ENCODE peak calls at places on chromosomes 6 and 20, in five cellular contexts. A is CD4-positive, alpha-beta T cell; K is stimulated activated CD8-positive, alpha-beta memory T cell treated with anti-CD3 and anti-CD28 coated beads, Interleukin-4, amount 100 ng/mL, for 24 hours; R is H7; D is astrocyte. N is an unnamed sample.

GRCh38 chr20:52975024-52975732 is 3.0 kb downstream of the TSHZ2 start:
- DNase-seq in R (no peak), D (peak; percentile 32), K (no peak), A (peak; percentile 33), N (no peak)

GRCh38 chr6:88848870-88849269 is 114.5 kb downstream of the RNGTT start:
- DNase-seq in A (no peak), R (no peak), D (no peak), K (no peak), N (no peak)

GRCh38 chr6:132020138-132020551 is 69.0 kb upstream of the CCN2 start:
- DNase-seq in D (peak; percentile 4), K (no peak), R (no peak), A (no peak), N (peak; percentile 13)

GRCh38 chr6:56297022-56297995 is 49.9 kb upstream of the COL21A1 start:
- DNase-seq in R (no peak), K (no peak), A (no peak), D (no peak), N (no peak)

GRCh38 chr6:27871919-27872633 is 40.1 kb downstream of the OR2B2 start:
- DNase-seq in K (peak; percentile 57), R (peak; percentile 93), D (peak; percentile 93), A (peak; percentile 81), N (peak; percentile 97)

GRCh38 chr6:33317418-33317667 is 201 bp downstream of the ZBTB22 start:
- DNase-seq in K (no peak), D (no peak), A (no peak), R (peak; percentile 97), N (no peak)

GRCh38 chr20:45890077-45890996 is 671 bp downstream of the NEURL2 start:
- DNase-seq in R (peak; percentile 93), A (peak; percentile 42), K (peak; percentile 30), D (peak; percentile 71), N (peak; percentile 78)

GRCh38 chr6:73455865-73456629 is 4.0 kb upstream of the CGAS start:
- DNase-seq in K (no peak), A (no peak), D (no peak), R (no peak), N (peak; percentile 41)

GRCh38 chr6:44572346-44572745 is 184.8 kb downstream of the CDC5L start:
- DNase-seq in K (no peak), A (no peak), R (no peak), D (no peak), N (no peak)

GRCh38 chr6:6685249-6685667 is 96.7 kb downstream of the LY86 start:
- DNase-seq in A (no peak), D (peak; percentile 46), R (no peak), K (no peak), N (no peak)

GRCh38 chr6:24940311-24940917 is 4.7 kb upstream of the RIPOR2 start:
- DNase-seq in D (no peak), R (no peak), A (no peak), K (no peak), N (no peak)

GRCh38 chr6:144215402-144215931 is 65.2 kb downstream of the STX11 start:
- DNase-seq in R (peak; percentile 26), A (peak; percentile 4), D (peak; percentile 10), K (no peak), N (no peak)

GRCh38 chr20:23078351-23078993 is 7.7 kb downstream of the CD93 start:
- DNase-seq in R (no peak), A (no peak), K (no peak), D (peak; percentile 49), N (no peak)

GRCh38 chr20:61806995-61807394 is 258.7 kb downstream of the TAF4 start:
- DNase-seq in D (no peak), A (no peak), R (peak; percentile 55), K (no peak), N (no peak)

GRCh38 chr6:108874470-108875160 is 26.4 kb downstream of the ARMC2 start:
- DNase-seq in A (peak; percentile 13), R (no peak), K (peak; percentile 25), D (no peak), N (peak; percentile 46)

GRCh38 chr6:70221715-70222236 is 81.1 kb downstream of the COL9A1 start:
- DNase-seq in K (no peak), R (no peak), A (no peak), D (no peak), N (no peak)

GRCh38 chr20:59622496-59622895 is 18.2 kb downstream of the PHACTR3 start:
- DNase-seq in D (no peak), K (no peak), R (no peak), A (no peak), N (no peak)

GRCh38 chr6:156347251-156348049 is 429.7 kb upstream of the ARID1B start:
- DNase-seq in R (no peak), A (no peak), D (peak; percentile 6), K (no peak), N (peak; percentile 77)

GRCh38 chr20:10076126-10077080 is 41.6 kb downstream of the ANKEF1 start:
- DNase-seq in A (no peak), D (peak; percentile 3), K (no peak), R (no peak), N (no peak)

GRCh38 chr6:106520711-106521367 is 108.5 kb downstream of the RTN4IP1 start:
- DNase-seq in A (peak; percentile 74), D (no peak), R (no peak), K (peak; percentile 70), N (no peak)

GRCh38 chr6:152244998-152245630 is 392.0 kb downstream of the SYNE1 start:
- DNase-seq in R (no peak), K (no peak), A (no peak), D (no peak), N (no peak)

GRCh38 chr6:168828800-168829199 is 387.8 kb downstream of the SMOC2 start:
- DNase-seq in A (no peak), R (no peak), K (no peak), D (peak; percentile 6), N (no peak)

GRCh38 chr6:9388596-9388995 is 953.3 kb upstream of the SLC35B3 start:
- DNase-seq in R (no peak), D (no peak), A (no peak), K (no peak), N (no peak)

GRCh38 chr6:165573671-165574070 is 89.4 kb downstream of the PDE10A start:
- DNase-seq in R (no peak), D (peak; percentile 61), K (no peak), A (no peak), N (peak; percentile 92)

GRCh38 chr20:60271597-60271996 is 313.4 kb downstream of the CDH26 start:
- DNase-seq in A (no peak), R (peak; percentile 57), K (no peak), D (no peak), N (peak; percentile 12)

GRCh38 chr6:157787080-157787479 is 36.0 kb upstream of the SNX9 start:
- DNase-seq in R (no peak), A (no peak), K (no peak), D (no peak), N (peak; percentile 41)

GRCh38 chr20:63230800-63231268 is 4.9 kb upstream of the BIRC7 start:
- DNase-seq in A (no peak), D (peak; percentile 62), K (no peak), R (peak; percentile 88), N (peak; percentile 60)

GRCh38 chr6:21748343-21749063 is 155.0 kb downstream of the SOX4 start:
- DNase-seq in A (no peak), D (peak; percentile 78), R (peak; percentile 49), K (no peak), N (peak; percentile 61)

GRCh38 chr6:147283460-147283859 is 79.2 kb downstream of the STXBP5 start:
- DNase-seq in A (no peak), K (no peak), R (no peak), D (peak; percentile 25), N (peak; percentile 73)

GRCh38 chr6:137165375-137166246 is 7.8 kb downstream of the IL22RA2 start:
- DNase-seq in D (no peak), R (no peak), A (no peak), K (no peak), N (no peak)